ENCODE peak calls at places on chromosomes 12 and 14, in seven cellular contexts. O is endothelial cell; F is central memory CD8-positive, alpha-beta T cell; G is hepatocyte; K is RPMI8226; R is GM19239; Q is NCI-H510A. X is an unnamed sample.
A peak's percentile ranks its signal among the peaks of the same experiment; 100 is the strongest.

GRCh38 chr14:103296987-103297386 is 37.0 kb upstream of the EIF5 start:
- DNase-seq in R (no peak), G (no peak), Q (no peak), O (no peak), F (no peak), K (no peak), X (no peak)

GRCh38 chr14:54787263-54787662 is 115.4 kb downstream of the GCH1 start:
- DNase-seq in K (no peak), F (no peak), R (no peak), G (no peak), O (no peak), Q (no peak), X (no peak)

GRCh38 chr14:37021406-37021805 is 151.0 kb downstream of the SLC25A21 start:
- DNase-seq in K (no peak), G (no peak), O (no peak), Q (no peak), R (no peak), F (no peak), X (no peak)

GRCh38 chr12:48572326-48572725 is 2.5 kb upstream of the LALBA start:
- DNase-seq in F (no peak), O (no peak), R (no peak), G (no peak), K (no peak), Q (no peak), X (no peak)

GRCh38 chr14:29016050-29016900 is 249.7 kb downstream of the FOXG1 start:
- DNase-seq in O (peak; percentile 68), K (peak; percentile 15), G (peak; percentile 59), Q (no peak), F (no peak), R (peak; percentile 1), X (peak; percentile 23)

GRCh38 chr12:9211687-9212086 is 3.5 kb upstream of the PZP start:
- DNase-seq in O (no peak), F (no peak), K (no peak), G (no peak), Q (no peak), R (no peak), X (no peak)

GRCh38 chr14:99928963-99929362 is 135.8 kb downstream of the EML1 start:
- DNase-seq in O (no peak), G (no peak), R (no peak), K (no peak), Q (no peak), F (no peak), X (no peak)

GRCh38 chr12:11944321-11944720 is 126.4 kb upstream of the BCL2L14 start:
- DNase-seq in K (no peak), O (no peak), G (no peak), R (no peak), F (no peak), Q (no peak), X (no peak)

GRCh38 chr14:99393059-99393655 is 87.5 kb downstream of the SETD3 start:
- DNase-seq in K (no peak), F (no peak), Q (no peak), G (peak; percentile 63), R (peak; percentile 28), O (peak; percentile 63), X (peak; percentile 18)

GRCh38 chr12:45128637-45129036 is 77.7 kb upstream of the DBX2 start:
- DNase-seq in K (no peak), Q (no peak), R (no peak), G (no peak), O (no peak), F (no peak), X (no peak)

GRCh38 chr14:71474866-71475265 is 457.4 kb upstream of the RGS6 start:
- DNase-seq in K (no peak), Q (no peak), O (no peak), F (no peak), G (no peak), R (no peak), X (no peak)

GRCh38 chr12:94561943-94562411 is 88.4 kb downstream of the TMCC3 start:
- DNase-seq in R (peak; percentile 38), F (no peak), G (no peak), K (peak; percentile 94), Q (no peak), O (no peak), X (no peak)

GRCh38 chr14:85528882-85529585 is 910 bp upstream of the FLRT2 start:
- DNase-seq in R (no peak), F (no peak), O (no peak), G (peak; percentile 48), K (no peak), Q (no peak), X (no peak)

GRCh38 chr12:26195641-26196423 is 459 bp downstream of the SSPN start:
- DNase-seq in K (peak; percentile 22), F (no peak), G (peak; percentile 60), R (no peak), Q (no peak), O (peak; percentile 28), X (peak; percentile 53)

X was measured in foreskin melanocyte.